ENCODE peak calls at places on chromosomes 16 and 17, in six cellular contexts. K is lower lobe of right lung, R is body of pancreas, B is A549, I is spleen, L is sigmoid colon. Q is an unnamed sample.

GRCh38 chr17:74192950-74193781 is 10.3 kb upstream of the RPL38 start:
- DNase-seq in K (peak; percentile 84), R (peak; percentile 81), B (peak; percentile 88), I (no peak), L (peak; percentile 90), Q (peak; percentile 82)

GRCh38 chr17:42647778-42648177 is 11.3 kb upstream of the TUBG2 start:
- DNase-seq in K (no peak), R (no peak), B (no peak), I (no peak), L (no peak), Q (no peak)

GRCh38 chr16:71338193-71338592 is 20.3 kb upstream of the CALB2 start:
- DNase-seq in K (no peak), R (no peak), B (peak; percentile 64), I (no peak), L (no peak), Q (no peak)

GRCh38 chr16:83835972-83836566 is 28.3 kb downstream of the HSBP1 start:
- DNase-seq in K (no peak), R (no peak), B (peak; percentile 31), I (no peak), L (no peak), Q (peak; percentile 23)

GRCh38 chr17:30336369-30337171 is 2.7 kb upstream of the TMIGD1 start:
- DNase-seq in K (no peak), R (peak; percentile 80), B (peak; percentile 88), I (no peak), L (no peak), Q (peak; percentile 87)

GRCh38 chr17:83088451-83089321 is 9.3 kb downstream of the METRNL start:
- DNase-seq in K (no peak), R (no peak), B (no peak), I (no peak), L (no peak), Q (no peak)

GRCh38 chr17:68909066-68909465 is 46.1 kb downstream of the ABCA8 start:
- DNase-seq in K (no peak), R (peak; percentile 55), B (peak; percentile 51), I (no peak), L (peak; percentile 87), Q (peak; percentile 22)

GRCh38 chr16:85894266-85894665 is 4.7 kb upstream of the IRF8 start:
- DNase-seq in K (no peak), R (peak; percentile 63), B (peak; percentile 31), I (no peak), L (no peak), Q (peak; percentile 81)

GRCh38 chr17:76473541-76473985 is 6.2 kb downstream of the AANAT start:
- DNase-seq in K (no peak), R (no peak), B (peak; percentile 49), I (no peak), L (no peak), Q (no peak)

GRCh38 chr16:87325480-87325879 is 8.3 kb upstream of the C16orf95 start:
- DNase-seq in K (peak; percentile 25), R (no peak), B (no peak), I (peak; percentile 59), L (no peak), Q (no peak)

GRCh38 chr16:85471469-85472431 is 141.4 kb upstream of the GSE1 start:
- DNase-seq in K (peak; percentile 77), R (peak; percentile 54), B (no peak), I (no peak), L (peak; percentile 67), Q (peak; percentile 29)

GRCh38 chr17:10224592-10225195 is 26.3 kb upstream of the GAS7 start:
- DNase-seq in K (no peak), R (no peak), B (no peak), I (no peak), L (no peak), Q (no peak)

GRCh38 chr17:9200197-9200662 is 178.9 kb downstream of the NTN1 start:
- DNase-seq in K (no peak), R (no peak), B (no peak), I (peak; percentile 33), L (no peak), Q (no peak)

GRCh38 chr16:52383640-52384292 is 163.2 kb downstream of the TOX3 start:
- DNase-seq in K (no peak), R (peak; percentile 15), B (no peak), I (no peak), L (no peak), Q (no peak)

GRCh38 chr17:4645642-4646041 is 4.2 kb upstream of the ALOX15 start:
- DNase-seq in K (no peak), R (peak; percentile 16), B (no peak), I (no peak), L (no peak), Q (no peak)

GRCh38 chr16:54699656-54700055 is 231.0 kb upstream of the IRX5 start:
- DNase-seq in K (no peak), R (no peak), B (no peak), I (no peak), L (no peak), Q (no peak)

GRCh38 chr16:67375161-67375560 is 18.1 kb downstream of the TPPP3 start:
- DNase-seq in K (no peak), R (no peak), B (no peak), I (no peak), L (peak; percentile 73), Q (no peak)
- H3K4me1 ChIP-seq in K (no peaks in the 10 kb centered on the region), R (no peaks in the 10 kb centered on the region), B (peaks cover 4% of the 10 kb centered on the region), I (no peaks in the 10 kb centered on the region), L (no peaks in the 10 kb centered on the region), Q (no peaks in the 10 kb centered on the region)

GRCh38 chr17:22303865-22304264 is 611.5 kb downstream of the KCNJ18 start:
- DNase-seq in K (no peak), R (no peak), B (no peak), I (no peak), L (no peak), Q (no peak)

GRCh38 chr17:22303096-22303495 is 610.8 kb downstream of the KCNJ18 start:
- DNase-seq in K (no peak), R (no peak), B (no peak), I (no peak), L (no peak), Q (no peak)

GRCh38 chr17:22300177-22300576 is 607.9 kb downstream of the KCNJ18 start:
- DNase-seq in K (no peak), R (no peak), B (no peak), I (no peak), L (no peak), Q (no peak)

GRCh38 chr17:22300731-22301352 is 608.5 kb downstream of the KCNJ18 start:
- DNase-seq in K (no peak), R (no peak), B (no peak), I (no peak), L (no peak), Q (no peak)

DNA sequence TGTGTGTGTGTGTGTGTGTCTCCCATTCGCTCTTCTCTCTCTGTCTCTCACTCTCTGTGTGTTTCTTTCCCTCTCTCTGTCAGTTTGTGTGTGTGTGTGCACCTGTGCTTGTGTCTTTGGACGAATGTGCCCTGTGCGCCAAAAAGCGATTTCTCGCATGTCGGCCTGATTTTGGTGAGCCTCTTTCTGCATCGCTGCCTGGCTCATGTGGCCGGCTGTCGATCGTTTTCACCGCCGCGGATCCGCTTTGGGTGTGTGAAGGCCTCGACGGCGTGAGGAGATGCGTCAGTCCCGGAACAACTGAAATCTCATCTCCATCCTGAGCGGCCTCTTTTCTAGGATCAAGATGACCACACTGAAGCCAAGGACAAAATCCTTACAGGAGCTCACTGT is 609.0 kb downstream of the KCNJ18 start:
- DNase-seq in K (no peak), R (no peak), B (no peak), I (no peak), L (no peak), Q (no peak)
- H3K27ac ChIP-seq in K (no peak overlapping the region), R (no peak overlapping the region), B (no peak overlapping the region), I (no peak overlapping the region), L (no peak overlapping the region), Q (no peak overlapping the region)

GRCh38 chr16:19132898-19133297 is 19.1 kb downstream of the ITPRIPL2 start:
- DNase-seq in K (no peak), R (no peak), B (no peak), I (no peak), L (no peak), Q (no peak)

GRCh38 chr16:19131809-19132777 is 18.3 kb downstream of the ITPRIPL2 start:
- DNase-seq in K (no peak), R (no peak), B (no peak), I (no peak), L (no peak), Q (no peak)

GRCh38 chr16:19133600-19133999 is 19.8 kb downstream of the ITPRIPL2 start:
- DNase-seq in K (no peak), R (no peak), B (no peak), I (no peak), L (no peak), Q (no peak)

GRCh38 chr16:19130385-19130784 is 16.6 kb downstream of the ITPRIPL2 start:
- DNase-seq in K (no peak), R (no peak), B (no peak), I (no peak), L (no peak), Q (no peak)

DNA sequence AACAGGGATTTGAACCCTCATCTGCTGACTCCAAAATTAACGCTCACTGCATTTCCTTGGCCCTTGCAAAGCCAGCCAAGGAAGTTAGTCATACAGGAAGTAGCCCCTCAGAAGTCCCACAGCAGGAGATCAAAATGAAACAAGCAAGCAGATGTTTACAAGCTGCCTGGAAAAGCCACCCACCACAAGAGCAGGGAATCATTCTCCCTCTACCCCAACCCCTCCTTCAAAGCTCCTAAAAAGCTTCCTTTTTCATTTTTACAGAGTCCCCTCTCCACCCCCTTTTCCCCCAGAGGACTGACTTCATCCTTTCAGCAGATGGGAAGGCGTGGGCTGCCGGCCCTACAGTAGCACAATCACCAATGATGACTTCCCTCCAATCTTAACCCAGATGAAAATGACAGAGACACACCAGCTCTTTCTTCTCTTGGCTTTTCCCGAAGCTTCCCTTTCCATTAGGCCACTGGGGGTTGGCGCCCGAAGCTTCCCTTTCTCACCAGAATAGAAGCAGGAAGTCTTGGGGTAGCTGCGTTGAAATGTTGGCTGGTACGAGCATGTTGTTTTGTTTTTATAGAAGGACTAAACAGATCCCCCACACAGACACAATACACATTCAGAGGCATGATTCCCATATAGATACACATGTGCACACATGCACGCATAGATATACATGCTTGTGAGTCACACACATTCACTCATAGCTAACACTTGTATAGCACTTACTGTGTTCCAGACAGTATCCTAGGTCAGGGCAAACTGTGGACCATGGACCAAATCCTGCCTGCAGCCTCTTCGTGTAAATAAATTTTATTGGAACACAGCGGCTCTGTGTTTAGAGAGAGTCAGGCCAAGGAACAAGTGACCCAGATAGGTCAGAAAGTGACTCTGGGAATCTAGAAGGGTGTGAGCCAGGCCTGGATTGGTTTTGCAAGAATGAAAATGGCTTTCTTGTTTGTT is 17.4 kb downstream of the ITPRIPL2 start:
- DNase-seq in K (peak; percentile 51), R (peak; percentile 48), B (peak; percentile 63), I (no peak), L (peak; percentile 76), Q (no peak)
- H3K4me1 ChIP-seq in K (peaks cover 65% of the 10 kb centered on the region), R (no peaks in the 10 kb centered on the region), B (peaks cover 38% of the 10 kb centered on the region), I (peaks cover 57% of the 10 kb centered on the region), L (peaks cover 18% of the 10 kb centered on the region), Q (no peaks in the 10 kb centered on the region)

GRCh38 chr17:50169881-50170459 is 4.2 kb downstream of the SGCA start:
- DNase-seq in K (peak; percentile 37), R (no peak), B (no peak), I (peak; percentile 71), L (no peak), Q (no peak)

GRCh38 chr17:50170662-50171370 is 5.0 kb downstream of the SGCA start:
- DNase-seq in K (no peak), R (no peak), B (no peak), I (no peak), L (no peak), Q (no peak)

GRCh38 chr17:50173335-50173941 is 7.6 kb downstream of the SGCA start:
- DNase-seq in K (no peak), R (peak; percentile 28), B (peak; percentile 46), I (no peak), L (no peak), Q (no peak)

GRCh38 chr17:50171371-50172071 is 5.7 kb downstream of the SGCA start:
- DNase-seq in K (no peak), R (no peak), B (no peak), I (no peak), L (no peak), Q (no peak)

GRCh38 chr17:50172130-50172529 is 6.3 kb downstream of the SGCA start:
- DNase-seq in K (no peak), R (no peak), B (no peak), I (no peak), L (no peak), Q (no peak)
- H3K27ac ChIP-seq in K (no peak overlapping the region), R (no peak overlapping the region), B (peak overlapping the region; percentile 4), I (no peak overlapping the region), L (peak overlapping the region; percentile 75), Q (no peak overlapping the region)

Q was measured in small intestine.